ENCODE peak calls at places on chromosomes 16 and 17, in six cellular contexts. One of them, this sample, is unnamed.

GRCh38 chr16:30430428-30430970 is 669 bp upstream of the DCTPP1 start:
- DNase-seq in HCT116: no peak
- DNase-seq in H1: no peak
- DNase-seq in K562: peak
- DNase-seq in HepG2: peak
- DNase-seq in GM12878: no peak
- DNase-seq in this sample: peak

GRCh38 chr17:80124351-80124981 is 22.5 kb downstream of the EIF4A3 start:
- DNase-seq in HepG2: peak
- DNase-seq in GM12878: no peak
- DNase-seq in HCT116: peak
- DNase-seq in H1: peak
- DNase-seq in K562: no peak
- DNase-seq in this sample: peak

GRCh38 chr17:14359251-14359939 is 58.5 kb downstream of the HS3ST3B1 start:
- DNase-seq in HepG2: peak
- DNase-seq in GM12878: peak
- DNase-seq in HCT116: no peak
- DNase-seq in H1: no peak
- DNase-seq in K562: no peak
- DNase-seq in this sample: no peak

GRCh38 chr16:58732545-58733247 is 1.4 kb downstream of the GOT2 start:
- DNase-seq in GM12878: no peak
- DNase-seq in HepG2: no peak
- DNase-seq in K562: no peak
- DNase-seq in H1: no peak
- DNase-seq in HCT116: no peak
- DNase-seq in this sample: no peak

GRCh38 chr17:15478845-15479244 is 11.4 kb upstream of the CDRT4 start:
- DNase-seq in K562: no peak
- DNase-seq in HCT116: no peak
- DNase-seq in GM12878: no peak
- DNase-seq in H1: no peak
- DNase-seq in HepG2: no peak
- DNase-seq in this sample: no peak

GRCh38 chr16:89105599-89106151 is 12.0 kb downstream of the ACSF3 start:
- DNase-seq in H1: no peak
- DNase-seq in HCT116: no peak
- DNase-seq in K562: no peak
- DNase-seq in GM12878: no peak
- DNase-seq in HepG2: no peak
- DNase-seq in this sample: no peak

GRCh38 chr16:87628940-87629339 is 26.6 kb downstream of the JPH3 start:
- DNase-seq in GM12878: no peak
- DNase-seq in HCT116: no peak
- DNase-seq in K562: no peak
- DNase-seq in HepG2: no peak
- DNase-seq in H1: no peak
- DNase-seq in this sample: no peak

GRCh38 chr16:75192606-75193264 is 14.2 kb downstream of the CTRB2 start:
- DNase-seq in HCT116: no peak
- DNase-seq in GM12878: no peak
- DNase-seq in H1: no peak
- DNase-seq in K562: no peak
- DNase-seq in HepG2: peak
- DNase-seq in this sample: no peak

GRCh38 chr17:15262291-15263205 is 2.6 kb downstream of the PMP22 start:
- DNase-seq in H1: no peak
- DNase-seq in K562: peak
- DNase-seq in HCT116: peak
- DNase-seq in GM12878: no peak
- DNase-seq in HepG2: no peak
- DNase-seq in this sample: peak

GRCh38 chr17:60601443-60602384 is 1.7 kb downstream of the PPM1D start:
- DNase-seq in GM12878: peak
- DNase-seq in H1: no peak
- DNase-seq in K562: peak
- DNase-seq in HepG2: peak
- DNase-seq in HCT116: peak
- DNase-seq in this sample: peak

GRCh38 chr17:41691031-41691777 is 2.5 kb downstream of the EIF1 start:
- DNase-seq in GM12878: no peak
- DNase-seq in H1: no peak
- DNase-seq in HCT116: no peak
- DNase-seq in K562: no peak
- DNase-seq in HepG2: no peak
- DNase-seq in this sample: no peak

GRCh38 chr17:67200727-67201301 is 44.2 kb downstream of the HELZ start:
- DNase-seq in HCT116: peak
- DNase-seq in HepG2: peak
- DNase-seq in H1: no peak
- DNase-seq in GM12878: no peak
- DNase-seq in K562: peak
- DNase-seq in this sample: peak

GRCh38 chr17:43813386-43813785 is 19.6 kb downstream of the MPP3 start:
- DNase-seq in H1: no peak
- DNase-seq in HepG2: no peak
- DNase-seq in GM12878: no peak
- DNase-seq in HCT116: no peak
- DNase-seq in K562: no peak
- DNase-seq in this sample: no peak

GRCh38 chr16:58211245-58211644 is 13.3 kb upstream of the CSNK2A2 start:
- DNase-seq in H1: no peak
- DNase-seq in HCT116: no peak
- DNase-seq in GM12878: no peak
- DNase-seq in K562: no peak
- DNase-seq in HepG2: no peak
- DNase-seq in this sample: no peak

GRCh38 chr17:17514361-17514992 is 18.3 kb upstream of the RASD1 start:
- DNase-seq in GM12878: no peak
- DNase-seq in H1: no peak
- DNase-seq in HCT116: no peak
- DNase-seq in HepG2: no peak
- DNase-seq in K562: no peak
- DNase-seq in this sample: peak

GRCh38 chr16:69501956-69502457 is 63.8 kb upstream of the NFAT5 start:
- DNase-seq in HepG2: peak
- DNase-seq in H1: no peak
- DNase-seq in GM12878: peak
- DNase-seq in K562: no peak
- DNase-seq in HCT116: no peak
- DNase-seq in this sample: no peak

GRCh38 chr16:89843409-89844350 is 15.4 kb downstream of the SPIRE2 start:
- DNase-seq in GM12878: no peak
- DNase-seq in HCT116: no peak
- DNase-seq in HepG2: no peak
- DNase-seq in H1: no peak
- DNase-seq in K562: no peak
- DNase-seq in this sample: no peak

GRCh38 chr17:49616546-49617205 is 41.0 kb downstream of the NXPH3 start:
- DNase-seq in H1: no peak
- DNase-seq in HepG2: no peak
- DNase-seq in HCT116: no peak
- DNase-seq in K562: no peak
- DNase-seq in GM12878: no peak
- DNase-seq in this sample: no peak

GRCh38 chr17:30477758-30478115 is 529 bp downstream of the GOSR1 start:
- DNase-seq in HepG2: peak
- DNase-seq in H1: no peak
- DNase-seq in K562: no peak
- DNase-seq in HCT116: no peak
- DNase-seq in GM12878: no peak
- DNase-seq in this sample: no peak

GRCh38 chr17:82871056-82871775 is 31.4 kb upstream of the ZNF750 start:
- DNase-seq in HepG2: no peak
- DNase-seq in H1: no peak
- DNase-seq in HCT116: no peak
- DNase-seq in K562: no peak
- DNase-seq in GM12878: peak
- DNase-seq in this sample: no peak

GRCh38 chr17:33234930-33235685 is 58.0 kb downstream of the ASIC2 start:
- DNase-seq in H1: no peak
- DNase-seq in GM12878: no peak
- DNase-seq in K562: no peak
- DNase-seq in HepG2: no peak
- DNase-seq in HCT116: no peak
- DNase-seq in this sample: peak

GRCh38 chr17:57739402-57740224 is 5.5 kb downstream of the CCDC182 start:
- DNase-seq in K562: peak
- DNase-seq in HepG2: peak
- DNase-seq in HCT116: peak
- DNase-seq in GM12878: no peak
- DNase-seq in H1: no peak
- DNase-seq in this sample: peak

GRCh38 chr17:6756425-6757012 is 673 bp downstream of the XAF1 start:
- DNase-seq in GM12878: no peak
- DNase-seq in H1: no peak
- DNase-seq in K562: no peak
- DNase-seq in HepG2: no peak
- DNase-seq in HCT116: no peak
- DNase-seq in this sample: no peak
- TF ChIP-seq POLR2AphosphoS5 in GM12878: peak
- TF ChIP-seq POLR2AphosphoS5 in H1: no peak
- TF ChIP-seq POLR2AphosphoS5 in K562: no peak
- TF ChIP-seq POLR2AphosphoS5 in HepG2: no peak
- TF ChIP-seq POLR2AphosphoS5 in HCT116: no peak
- TF ChIP-seq POLR2AphosphoS5 in this sample: no peak

GRCh38 chr16:2519711-2520080 is 475 bp upstream of the AMDHD2 start:
- DNase-seq in H1: no peak
- DNase-seq in HepG2: no peak
- DNase-seq in GM12878: no peak
- DNase-seq in HCT116: no peak
- DNase-seq in K562: no peak
- DNase-seq in this sample: no peak
- TF ChIP-seq YY1 in H1: no peak
- TF ChIP-seq YY1 in HepG2: no peak
- TF ChIP-seq YY1 in GM12878: no peak
- TF ChIP-seq YY1 in HCT116: no peak
- TF ChIP-seq YY1 in K562: no peak
- TF ChIP-seq YY1 in this sample: no peak

DNA sequence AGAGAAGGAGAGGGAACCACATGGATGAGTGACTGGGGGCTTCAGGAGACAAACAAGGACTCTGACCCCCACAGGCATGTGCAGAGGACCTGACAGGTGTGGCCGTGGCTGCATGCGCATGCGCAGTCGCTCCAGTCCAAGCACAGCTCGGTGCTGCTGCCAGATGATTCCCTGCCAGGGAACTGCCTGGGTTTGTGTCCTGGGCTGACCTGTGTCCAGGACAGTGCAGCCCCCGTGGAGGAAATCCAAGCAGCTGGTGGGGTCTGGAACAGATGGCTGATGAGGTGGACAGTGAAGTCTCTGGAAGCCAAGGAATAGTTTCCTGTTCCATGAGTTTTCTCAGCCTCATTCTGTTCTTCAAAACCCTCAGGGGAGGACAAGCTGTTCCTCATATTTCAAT is 27.3 kb downstream of the LASP1 start:
- DNase-seq in H1: no peak
- DNase-seq in HepG2: no peak
- DNase-seq in K562: no peak
- DNase-seq in GM12878: no peak
- DNase-seq in HCT116: no peak
- DNase-seq in this sample: no peak
- TF ChIP-seq POLR2AphosphoS5 in H1: no peak
- TF ChIP-seq POLR2AphosphoS5 in HepG2: no peak
- TF ChIP-seq POLR2AphosphoS5 in K562: no peak
- TF ChIP-seq POLR2AphosphoS5 in GM12878: no peak
- TF ChIP-seq POLR2AphosphoS5 in HCT116: no peak
- TF ChIP-seq POLR2AphosphoS5 in this sample: no peak

DNA sequence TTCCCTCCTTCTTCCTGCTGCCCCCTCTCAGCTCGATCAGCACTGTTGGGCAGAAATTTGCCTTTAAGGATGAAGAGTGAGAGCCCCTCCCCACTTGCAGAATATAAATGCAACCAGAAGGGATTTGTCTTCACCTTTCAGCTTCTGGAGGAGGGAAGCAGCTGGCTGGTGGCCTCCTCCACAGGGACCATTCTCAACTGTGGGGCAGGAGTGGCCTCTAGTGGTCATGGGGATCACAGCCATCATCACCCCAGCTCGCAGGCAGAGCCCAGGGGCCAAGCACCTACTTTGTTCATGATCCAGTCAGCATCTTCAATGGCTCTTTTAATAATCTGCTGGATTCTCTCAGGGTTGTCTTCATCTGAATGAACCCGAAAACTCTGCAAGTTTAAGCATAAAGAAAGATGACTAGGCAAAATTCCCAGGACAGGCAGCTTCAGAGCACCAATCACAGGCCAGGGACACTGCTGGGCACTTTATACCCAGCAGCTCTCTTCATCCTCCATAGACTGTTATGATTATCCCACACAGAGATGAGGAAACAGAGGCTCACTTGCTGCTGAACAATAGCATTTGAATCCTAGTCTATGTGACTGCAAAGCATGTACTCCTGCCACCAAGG is 13.1 kb downstream of the LYRM9 start:
- DNase-seq in GM12878: peak
- DNase-seq in HepG2: peak
- DNase-seq in HCT116: no peak
- DNase-seq in K562: peak
- DNase-seq in H1: peak
- DNase-seq in this sample: peak
- TF ChIP-seq YY1 in GM12878: peak
- TF ChIP-seq YY1 in HepG2: no peak
- TF ChIP-seq YY1 in HCT116: no peak
- TF ChIP-seq YY1 in K562: no peak
- TF ChIP-seq YY1 in H1: no peak
- TF ChIP-seq YY1 in this sample: no peak

GRCh38 chr17:8366231-8366630 is 10.3 kb downstream of the KRABD2 start:
- DNase-seq in GM12878: no peak
- DNase-seq in K562: no peak
- DNase-seq in HepG2: no peak
- DNase-seq in H1: no peak
- DNase-seq in HCT116: no peak
- DNase-seq in this sample: no peak
- TF ChIP-seq POLR2AphosphoS5 in GM12878: no peak
- TF ChIP-seq POLR2AphosphoS5 in K562: no peak
- TF ChIP-seq POLR2AphosphoS5 in HepG2: no peak
- TF ChIP-seq POLR2AphosphoS5 in H1: no peak
- TF ChIP-seq POLR2AphosphoS5 in HCT116: no peak
- TF ChIP-seq POLR2AphosphoS5 in this sample: peak

GRCh38 chr16:66131895-66132294 is 234.6 kb upstream of the CDH5 start:
- DNase-seq in GM12878: no peak
- DNase-seq in HepG2: no peak
- DNase-seq in HCT116: no peak
- DNase-seq in H1: no peak
- DNase-seq in K562: no peak
- DNase-seq in this sample: no peak
- TF ChIP-seq YY1 in GM12878: no peak
- TF ChIP-seq YY1 in HepG2: no peak
- TF ChIP-seq YY1 in HCT116: no peak
- TF ChIP-seq YY1 in H1: no peak
- TF ChIP-seq YY1 in K562: no peak
- TF ChIP-seq YY1 in this sample: no peak